ENCODE peak calls at places on chromosomes 13 and 19, in four cellular contexts. E is neural progenitor cell, S is cardiac fibroblast, N is breast epithelium. Z is an unnamed sample.

GRCh38 chr13:50589139-50589538 is 254.4 kb downstream of the DLEU7 start:
- DNase-seq in E (no peak), S (peak), N (no peak), Z (no peak)

GRCh38 chr19:19661141-19661674 is 2.3 kb downstream of the ATP13A1 start:
- DNase-seq in E (peak), S (no peak), N (no peak), Z (no peak)

GRCh38 chr13:99636728-99637353 is 135.6 kb downstream of the TM9SF2 start:
- DNase-seq in E (no peak), S (no peak), N (no peak), Z (no peak)

GRCh38 chr19:49331616-49332055 is 3.6 kb upstream of the CD37 start:
- DNase-seq in E (peak), S (peak), N (peak), Z (no peak)

GRCh38 chr13:106491463-106491862 is 44.0 kb downstream of the EFNB2 start:
- DNase-seq in E (no peak), S (no peak), N (no peak), Z (no peak)

GRCh38 chr19:8209111-8209964 is at the start of gene CERS4:
- DNase-seq in E (peak), S (peak), N (peak), Z (peak)

GRCh38 chr13:19961924-19962323 is 3.4 kb downstream of the ZMYM2 start:
- DNase-seq in E (no peak), S (no peak), N (no peak), Z (no peak)

GRCh38 chr19:40412866-40413265 is 312 bp downstream of the PRX start:
- DNase-seq in E (no peak), S (no peak), N (no peak), Z (no peak)

GRCh38 chr19:55256562-55257460 is 2.0 kb downstream of the PPP6R1 start:
- DNase-seq in E (no peak), S (no peak), N (no peak), Z (no peak)

GRCh38 chr13:34931572-34931971 is 10.5 kb upstream of the NBEA start:
- DNase-seq in E (no peak), S (peak), N (no peak), Z (no peak)

GRCh38 chr19:30070970-30071632 is 129.1 kb downstream of the URI1 start:
- DNase-seq in E (no peak), S (no peak), N (no peak), Z (no peak)

GRCh38 chr19:52673014-52673413 is 34.9 kb upstream of the ZNF83 start:
- DNase-seq in E (no peak), S (peak), N (no peak), Z (no peak)

GRCh38 chr19:41754596-41754995 is 734 bp upstream of the CEACAM6 start:
- DNase-seq in E (no peak), S (no peak), N (no peak), Z (no peak)

GRCh38 chr19:41031926-41032325 is 40.8 kb downstream of the CYP2B6 start:
- DNase-seq in E (no peak), S (no peak), N (peak), Z (no peak)

GRCh38 chr13:112181336-112182051 is 114.5 kb downstream of the SOX1 start:
- DNase-seq in E (no peak), S (no peak), N (no peak), Z (no peak)

GRCh38 chr13:45492538-45492937 is 27.8 kb downstream of the COG3 start:
- DNase-seq in E (no peak), S (peak), N (no peak), Z (no peak)

GRCh38 chr13:45490068-45490467 is 25.3 kb downstream of the COG3 start:
- DNase-seq in E (no peak), S (no peak), N (no peak), Z (no peak)
- TF ChIP-seq CTCF in E (peak), S (no peak), N (no peak), Z (no peak)

GRCh38 chr13:40340368-40341085 is 325.9 kb downstream of the FOXO1 start:
- DNase-seq in E (peak), S (peak), N (no peak), Z (no peak)
- TF ChIP-seq CTCF in E (no peak), S (peak), N (no peak), Z (no peak)

GRCh38 chr13:42883771-42884170 is 102.4 kb downstream of the FAM216B start:
- DNase-seq in E (peak), S (peak), N (no peak), Z (no peak)
- TF ChIP-seq CTCF in E (peak), S (peak), N (no peak), Z (peak)

GRCh38 chr13:61253105-61253877 is 162.4 kb downstream of the PCDH20 start:
- DNase-seq in E (no peak), S (no peak), N (no peak), Z (no peak)

GRCh38 chr13:61246351-61246750 is 169.3 kb downstream of the PCDH20 start:
- DNase-seq in E (no peak), S (no peak), N (no peak), Z (no peak)

GRCh38 chr13:61252213-61252612 is 163.4 kb downstream of the PCDH20 start:
- DNase-seq in E (no peak), S (no peak), N (no peak), Z (no peak)

DNA sequence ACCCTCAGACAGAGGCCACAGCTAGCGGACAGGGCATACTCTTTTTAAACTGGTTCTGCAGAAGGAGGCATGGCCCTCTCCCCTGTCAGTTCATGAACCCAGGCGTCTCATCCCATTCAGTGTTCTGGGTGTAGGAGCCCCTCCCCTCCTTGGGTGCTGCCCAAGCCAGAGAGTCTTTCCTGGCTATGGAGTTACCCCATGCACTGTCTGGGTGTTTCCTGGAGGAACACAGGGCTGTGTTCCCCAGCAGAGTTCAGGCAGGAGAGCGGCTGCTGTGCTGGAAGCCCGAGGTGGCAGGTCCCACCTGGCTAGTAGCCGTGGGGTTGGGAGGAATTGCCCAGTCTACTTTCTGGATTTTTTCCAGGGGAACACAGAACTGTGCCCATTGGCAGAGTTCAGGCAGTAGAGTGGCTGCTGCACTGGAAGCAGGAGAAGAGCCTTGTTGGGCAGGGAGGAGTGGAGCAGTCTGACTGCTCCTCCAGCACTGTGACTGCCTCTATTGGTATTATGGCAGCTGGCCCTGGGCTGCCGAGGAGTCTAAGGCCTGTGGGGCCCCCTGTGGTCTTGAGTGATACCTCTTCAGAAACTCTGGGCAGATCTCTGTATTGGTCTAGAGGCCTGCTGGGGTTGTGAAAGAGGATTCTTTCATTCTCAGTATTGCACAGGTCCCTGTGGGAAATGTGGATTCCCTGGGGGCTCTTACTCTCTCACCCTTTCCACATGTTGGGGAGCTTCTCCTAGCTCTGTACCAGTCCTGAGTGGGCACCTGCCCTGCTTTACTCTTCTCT is 168.3 kb downstream of the PCDH20 start:
- DNase-seq in E (peak), S (no peak), N (no peak), Z (no peak)
- TF ChIP-seq CTCF in E (no peak), S (no peak), N (no peak), Z (no peak)

DNA sequence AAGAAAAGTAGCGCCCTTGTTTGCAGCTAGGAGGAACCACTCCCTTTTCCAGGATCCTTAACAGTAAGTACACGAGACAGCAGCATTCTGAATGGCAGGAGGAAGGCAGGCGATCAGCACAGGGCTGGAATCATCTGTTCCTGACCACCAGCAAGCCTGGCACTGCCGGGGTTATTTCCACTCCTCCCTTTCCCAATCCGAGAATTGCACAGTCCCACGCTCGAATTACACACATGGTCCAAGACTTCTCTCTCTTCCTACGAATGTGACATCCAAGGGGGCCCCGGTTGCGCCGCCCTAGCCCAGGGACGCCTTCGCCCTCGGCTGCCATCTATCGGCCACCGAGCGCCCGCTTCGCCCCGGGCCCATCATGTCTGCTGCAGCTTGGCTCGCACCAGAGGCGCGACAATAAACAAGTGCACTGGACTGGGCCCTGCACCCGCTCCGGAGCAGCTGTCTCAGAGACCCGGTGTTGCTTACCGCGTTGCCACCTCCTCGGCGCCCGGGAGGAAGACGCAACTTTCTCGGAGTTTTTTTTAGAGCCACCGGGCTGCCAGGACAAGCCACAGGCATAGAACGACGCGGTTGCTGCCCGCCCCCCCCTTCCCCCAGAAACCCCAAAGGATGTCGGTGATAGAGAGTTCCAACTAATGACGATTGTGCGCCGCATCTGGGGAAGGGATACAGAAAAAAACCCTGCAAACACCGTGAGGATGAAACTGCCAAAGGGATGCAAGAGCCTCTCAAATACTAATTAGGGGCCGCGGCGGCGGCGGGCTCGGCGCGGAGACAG is at the start of gene SLITRK5:
- DNase-seq in E (peak), S (peak), N (no peak), Z (peak)
- TF ChIP-seq CTCF in E (peak), S (peak), N (peak), Z (peak)

DNA sequence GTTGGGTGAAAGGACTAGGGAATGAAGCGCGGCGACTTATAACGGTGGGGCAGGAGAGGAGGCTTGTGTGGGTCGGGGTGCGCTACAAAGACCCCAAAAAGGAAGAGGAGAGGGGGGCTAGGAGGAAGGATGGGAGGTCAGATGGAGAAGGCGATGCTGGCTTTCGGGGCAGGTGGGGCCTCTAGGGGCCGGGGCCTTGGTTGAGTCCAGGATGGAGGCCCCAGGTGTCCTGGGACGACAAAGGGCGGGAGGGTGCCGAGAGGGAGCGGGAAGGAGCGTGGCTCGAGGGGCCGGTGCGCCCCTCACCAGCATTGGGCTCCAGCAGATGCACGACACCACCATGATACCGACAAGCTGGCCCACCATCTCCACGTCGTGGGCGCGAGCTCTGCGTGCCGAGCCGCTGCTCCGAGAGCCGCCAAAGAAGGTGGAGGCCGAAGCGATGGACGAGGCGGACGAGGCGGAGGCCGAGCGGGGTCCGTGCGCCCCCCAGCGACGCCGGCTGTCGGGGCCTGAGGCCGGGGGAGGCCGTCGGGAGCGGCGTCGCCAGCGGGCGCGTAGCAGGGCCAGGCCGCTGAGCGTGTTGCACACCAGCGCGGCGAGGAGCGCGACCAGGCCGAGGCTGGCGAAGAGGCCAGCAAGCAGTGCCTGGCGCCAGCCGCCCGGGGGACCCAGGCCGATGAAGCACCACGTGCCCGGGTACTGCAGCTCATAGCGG is 1.9 kb downstream of the PTGER1 start:
- DNase-seq in E (no peak), S (no peak), N (no peak), Z (no peak)
- TF ChIP-seq CTCF in E (no peak), S (no peak), N (no peak), Z (no peak)

DNA sequence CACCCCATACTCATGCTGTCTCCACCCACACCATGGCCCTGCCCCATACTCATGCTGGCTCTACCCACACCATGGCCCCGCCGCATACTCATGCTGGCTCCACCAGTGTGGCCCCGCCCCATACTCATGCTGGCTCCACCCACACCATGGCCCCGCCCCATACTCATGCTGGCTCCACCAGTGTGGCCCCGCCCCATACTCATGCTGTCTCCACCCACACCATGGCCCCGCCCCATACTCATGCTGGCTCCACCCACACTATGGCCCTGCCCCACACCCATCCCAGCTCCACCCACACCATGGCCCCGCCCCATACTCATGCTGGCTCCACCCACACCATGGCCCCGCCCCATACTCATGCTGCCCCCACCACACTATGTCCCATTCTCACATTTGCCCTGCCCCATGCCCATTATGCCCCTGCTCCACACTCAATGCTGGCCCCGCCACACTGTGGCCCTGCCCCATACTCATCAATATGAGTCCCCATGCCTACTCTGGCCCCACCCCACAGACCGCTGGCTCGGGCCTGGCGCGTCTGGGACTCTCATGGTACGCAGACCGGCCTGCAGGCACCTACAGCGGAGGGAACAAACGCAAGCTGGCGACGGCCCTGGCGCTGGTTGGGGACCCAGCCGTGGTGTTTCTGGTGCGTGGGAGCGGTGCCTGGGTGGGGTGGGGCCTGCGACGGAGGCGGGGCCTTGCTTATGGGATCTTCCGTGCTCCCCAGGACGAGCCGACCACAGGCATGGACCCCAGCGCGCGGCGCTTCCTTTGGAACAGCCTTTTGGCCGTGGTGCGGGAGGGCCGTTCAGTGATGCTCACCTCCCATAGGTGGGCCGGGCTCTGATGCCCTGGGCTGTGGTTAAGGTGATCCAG is 3.7 kb upstream of the ARHGAP45 start:
- DNase-seq in E (no peak), S (no peak), N (no peak), Z (no peak)
- TF ChIP-seq CTCF in E (no peak), S (no peak), N (no peak), Z (no peak)

DNA sequence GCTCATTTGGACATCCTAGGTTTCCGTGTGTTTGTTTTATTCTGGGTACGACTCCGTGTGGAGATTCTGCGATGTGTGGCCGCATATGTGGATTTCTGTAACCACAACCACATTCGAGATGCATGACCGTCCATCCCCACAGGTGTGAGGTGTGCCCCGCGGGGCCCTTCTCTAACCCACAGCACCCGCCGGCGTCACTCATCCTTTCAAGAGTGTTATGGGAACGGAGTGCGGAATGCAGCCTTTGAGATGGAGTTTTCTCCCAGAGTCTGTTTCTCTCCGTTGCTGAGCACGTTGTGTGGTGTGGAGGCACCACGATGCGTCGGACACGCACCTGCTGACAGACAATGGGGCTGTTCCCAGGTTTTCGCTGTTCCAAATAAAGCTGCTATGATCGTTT is 40.0 kb downstream of the C13orf46 start:
- DNase-seq in E (no peak), S (no peak), N (no peak), Z (no peak)
- TF ChIP-seq CTCF in E (no peak), S (no peak), N (no peak), Z (no peak)

Z was measured in D721Med.